ENCODE peak calls at places on chromosomes 1 and 21, in six cellular contexts. Y, R, H, X, D and P are unnamed samples.

GRCh38 chr1:166079276-166079675 is 87.5 kb downstream of the FAM78B start:
- DNase-seq in D (no peak), H (no peak), R (no peak), Y (no peak), X (no peak), P (no peak)

GRCh38 chr21:34688145-34688544 is 19.4 kb downstream of the CLIC6 start:
- DNase-seq in H (no peak), Y (peak), X (no peak), R (no peak), D (no peak), P (peak)

GRCh38 chr1:209554761-209555611 is 28.5 kb upstream of the CAMK1G start:
- DNase-seq in H (no peak), Y (no peak), D (no peak), X (no peak), R (no peak), P (no peak)

GRCh38 chr21:45971487-45972352 is 9.8 kb upstream of the COL6A1 start:
- DNase-seq in Y (no peak), R (peak), X (peak), H (no peak), D (no peak), P (no peak)

GRCh38 chr1:11052839-11053757 is 6.1 kb upstream of the MASP2 start:
- DNase-seq in R (no peak), D (no peak), X (no peak), Y (no peak), H (no peak), P (no peak)

GRCh38 chr1:180953291-180953747 is 40.6 kb downstream of the KIAA1614 start:
- DNase-seq in D (no peak), H (peak), Y (peak), R (no peak), X (no peak), P (peak)

GRCh38 chr1:158095737-158096335 is 84.9 kb upstream of the CD1D start:
- DNase-seq in R (peak), X (no peak), Y (peak), H (no peak), D (no peak), P (peak)

GRCh38 chr21:29005696-29006095 is 13.0 kb upstream of the LTN1 start:
- DNase-seq in H (no peak), X (no peak), R (peak), D (no peak), Y (no peak), P (no peak)

GRCh38 chr1:177044390-177044789 is 120.1 kb downstream of the ASTN1 start:
- DNase-seq in D (no peak), X (no peak), H (no peak), Y (no peak), R (no peak), P (no peak)

GRCh38 chr1:160083968-160084770 is 2.8 kb downstream of the KCNJ9 start:
- DNase-seq in R (no peak), Y (peak), X (peak), D (no peak), H (peak), P (no peak)

GRCh38 chr21:15249285-15249993 is 184.6 kb upstream of the NRIP1 start:
- DNase-seq in D (no peak), H (no peak), X (no peak), R (peak), Y (no peak), P (no peak)

GRCh38 chr21:29271927-29272333 is 26.8 kb upstream of the BACH1 start:
- DNase-seq in H (no peak), X (no peak), D (peak), R (no peak), Y (no peak), P (no peak)

GRCh38 chr1:212162635-212163034 is 122.6 kb upstream of the PPP2R5A start:
- DNase-seq in X (peak), Y (peak), H (no peak), R (peak), D (peak), P (peak)

GRCh38 chr1:203590559-203590958 is 36.1 kb upstream of the ATP2B4 start:
- DNase-seq in D (no peak), X (no peak), H (no peak), R (peak), Y (peak), P (no peak)

GRCh38 chr1:81113688-81114087 is 687.0 kb upstream of the ADGRL2 start:
- DNase-seq in X (no peak), D (peak), Y (peak), H (no peak), R (peak), P (no peak)

GRCh38 chr1:97069312-97069711 is 347.7 kb downstream of the PTBP2 start:
- DNase-seq in Y (no peak), X (no peak), H (no peak), D (no peak), R (no peak), P (no peak)

GRCh38 chr1:95229042-95229441 is 5.0 kb upstream of the RWDD3 start:
- DNase-seq in H (no peak), Y (no peak), R (no peak), X (no peak), D (no peak), P (no peak)

GRCh38 chr1:102970496-102971078 is 137.7 kb downstream of the COL11A1 start:
- DNase-seq in H (no peak), Y (peak), D (peak), R (peak), X (no peak), P (peak)

GRCh38 chr21:31198575-31198974 is 145.5 kb downstream of the TIAM1 start:
- DNase-seq in X (no peak), D (no peak), R (peak), Y (peak), H (no peak), P (peak)

GRCh38 chr1:180921386-180921785 is 8.7 kb downstream of the KIAA1614 start:
- DNase-seq in R (no peak), X (no peak), D (no peak), H (no peak), Y (no peak), P (no peak)

GRCh38 chr1:21638531-21639341 is 30.4 kb downstream of the RAP1GAP start:
- DNase-seq in H (peak), Y (peak), X (no peak), D (no peak), R (peak), P (peak)

GRCh38 chr1:65990161-65990560 is 197.5 kb downstream of the PDE4B start:
- DNase-seq in D (no peak), H (no peak), Y (no peak), R (no peak), X (no peak), P (no peak)

GRCh38 chr1:13864760-13865159 is 164.8 kb downstream of the PRDM2 start:
- DNase-seq in Y (no peak), H (no peak), D (no peak), X (no peak), R (no peak), P (no peak)

GRCh38 chr21:17406202-17406601 is 106.6 kb upstream of the CXADR start:
- DNase-seq in H (no peak), Y (peak), X (no peak), D (no peak), R (no peak), P (peak)

GRCh38 chr1:224632381-224632871 is 16.3 kb downstream of the CNIH3 start:
- DNase-seq in Y (no peak), H (no peak), R (peak), D (peak), X (no peak), P (no peak)

GRCh38 chr21:43015906-43016540 is 41.7 kb downstream of the PKNOX1 start:
- DNase-seq in X (no peak), H (no peak), R (no peak), Y (no peak), D (no peak), P (no peak)

GRCh38 chr1:184945678-184946412 is 28.5 kb downstream of the NIBAN1 start:
- DNase-seq in D (peak), H (no peak), R (peak), X (no peak), Y (no peak), P (peak)

GRCh38 chr1:16170283-16170673 is 14.4 kb upstream of the EPHA2 start:
- DNase-seq in Y (no peak), R (no peak), H (no peak), X (no peak), D (no peak), P (no peak)

GRCh38 chr1:15295676-15296075 is 48.7 kb downstream of the FHAD1 start:
- DNase-seq in H (no peak), R (peak), D (no peak), X (no peak), Y (peak), P (no peak)

GRCh38 chr1:203871114-203871875 is 9.9 kb downstream of the SNRPE start:
- DNase-seq in H (no peak), Y (peak), D (peak), R (peak), X (no peak), P (peak)

GRCh38 chr1:83827731-83828130 is 171.2 kb downstream of the TTLL7 start:
- DNase-seq in R (no peak), H (no peak), D (no peak), X (peak), Y (no peak), P (no peak)

DNA sequence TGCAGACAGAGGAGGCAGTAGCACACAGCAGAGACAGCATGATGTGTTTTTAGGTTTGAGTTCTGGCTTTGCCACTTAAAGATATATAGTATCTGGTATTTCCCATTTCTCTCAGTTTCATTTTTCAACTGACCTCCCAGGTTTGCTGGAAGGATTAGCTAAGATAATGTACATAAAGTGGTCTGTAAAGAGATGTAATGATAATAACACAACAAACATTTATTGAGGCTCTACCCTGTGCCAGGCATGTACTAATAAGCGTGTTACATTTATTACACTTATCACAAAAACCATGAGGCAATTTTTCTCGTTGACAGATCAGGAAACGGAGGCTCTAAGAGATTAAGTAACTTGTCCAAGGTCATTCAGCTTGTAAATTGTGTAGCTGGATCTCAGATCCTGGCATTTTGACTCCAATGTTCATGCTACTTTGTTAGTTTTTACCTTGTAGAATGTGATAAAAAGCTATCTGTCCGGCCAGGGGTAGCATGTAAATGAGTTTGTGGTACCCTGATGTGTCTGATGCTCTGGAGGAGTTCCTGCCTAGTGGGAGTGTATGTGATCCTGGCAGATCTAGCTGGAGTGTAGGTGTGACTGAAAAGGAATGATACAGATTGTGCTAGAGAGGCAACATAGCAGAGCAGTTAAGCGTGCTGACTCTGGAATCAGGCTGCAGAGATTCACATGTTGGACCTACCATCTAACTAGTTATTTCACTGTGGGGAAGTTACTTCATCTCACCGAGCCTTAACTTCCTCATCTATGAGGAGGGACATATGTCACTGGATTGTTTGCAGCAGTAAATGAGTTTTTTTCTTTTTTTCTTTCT is 146.6 kb downstream of the VPS13D start:
- DNase-seq in D (no peak), R (no peak), H (no peak), X (no peak), Y (no peak), P (no peak)
- TF ChIP-seq CTCF in D (peak), R (no peak), H (no peak), X (no peak), Y (no peak), P (no peak)

GRCh38 chr1:54375331-54376084 is 30.7 kb downstream of the SSBP3 start:
- DNase-seq in Y (no peak), D (no peak), H (no peak), X (peak), R (no peak), P (no peak)
- TF ChIP-seq CTCF in Y (no peak), D (no peak), H (no peak), X (peak), R (no peak), P (no peak)

DNA sequence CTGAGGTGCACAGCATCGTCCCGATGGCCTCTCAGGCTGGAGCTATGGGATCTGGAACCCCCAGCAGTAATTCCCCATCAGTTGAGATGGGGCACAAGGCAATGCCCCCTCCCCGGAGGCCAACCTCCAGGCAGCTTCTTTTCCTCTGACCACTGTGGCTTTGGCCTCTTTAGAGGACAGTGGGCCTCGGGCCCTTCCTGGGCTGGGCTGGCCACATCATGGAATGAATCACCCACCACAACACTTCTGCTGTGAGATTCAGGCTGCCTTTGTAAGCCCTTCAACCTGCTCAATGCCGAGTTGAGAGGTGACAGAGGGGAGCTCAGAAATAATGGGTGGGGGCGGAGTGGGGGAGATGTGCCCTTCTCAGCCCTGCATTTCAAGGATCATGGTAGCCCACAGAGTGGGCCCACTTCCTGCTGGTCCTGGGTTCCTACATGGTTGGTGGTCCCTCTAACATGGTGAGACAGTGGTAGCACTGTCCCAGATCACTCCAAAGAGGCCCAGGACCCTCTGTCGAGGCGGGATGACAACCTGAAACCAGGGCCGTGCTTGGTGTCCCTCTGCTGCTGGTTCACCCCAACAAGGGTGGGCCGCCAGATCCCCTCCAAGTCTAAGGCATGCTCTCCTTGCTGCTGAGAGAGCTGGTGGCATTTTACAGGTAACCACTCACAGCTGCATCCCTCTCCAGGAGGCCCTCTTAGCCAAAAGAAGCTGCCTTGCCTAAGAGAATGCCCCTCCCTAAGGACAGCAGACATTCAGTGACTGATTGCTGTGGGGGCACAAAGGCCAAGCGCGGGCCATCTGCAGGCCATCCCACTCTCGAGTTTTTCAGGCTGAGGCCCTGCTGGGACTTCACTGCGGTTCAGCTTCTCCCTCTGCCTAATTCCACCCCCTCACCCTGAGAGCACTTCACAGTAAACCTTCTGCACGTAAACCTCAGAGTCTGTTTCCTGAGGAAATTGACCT is 29.7 kb upstream of the EVA1B start:
- DNase-seq in D (no peak), X (no peak), H (no peak), Y (peak), R (peak), P (peak)
- TF ChIP-seq CTCF in D (no peak), X (no peak), H (no peak), Y (no peak), R (no peak), P (no peak)

GRCh38 chr1:50622259-50622658 is 199.0 kb upstream of the DMRTA2 start:
- DNase-seq in H (no peak), R (no peak), Y (no peak), X (no peak), D (no peak), P (no peak)

GRCh38 chr1:50615036-50615750 is 191.9 kb upstream of the DMRTA2 start:
- DNase-seq in R (no peak), D (no peak), H (no peak), X (no peak), Y (no peak), P (no peak)

DNA sequence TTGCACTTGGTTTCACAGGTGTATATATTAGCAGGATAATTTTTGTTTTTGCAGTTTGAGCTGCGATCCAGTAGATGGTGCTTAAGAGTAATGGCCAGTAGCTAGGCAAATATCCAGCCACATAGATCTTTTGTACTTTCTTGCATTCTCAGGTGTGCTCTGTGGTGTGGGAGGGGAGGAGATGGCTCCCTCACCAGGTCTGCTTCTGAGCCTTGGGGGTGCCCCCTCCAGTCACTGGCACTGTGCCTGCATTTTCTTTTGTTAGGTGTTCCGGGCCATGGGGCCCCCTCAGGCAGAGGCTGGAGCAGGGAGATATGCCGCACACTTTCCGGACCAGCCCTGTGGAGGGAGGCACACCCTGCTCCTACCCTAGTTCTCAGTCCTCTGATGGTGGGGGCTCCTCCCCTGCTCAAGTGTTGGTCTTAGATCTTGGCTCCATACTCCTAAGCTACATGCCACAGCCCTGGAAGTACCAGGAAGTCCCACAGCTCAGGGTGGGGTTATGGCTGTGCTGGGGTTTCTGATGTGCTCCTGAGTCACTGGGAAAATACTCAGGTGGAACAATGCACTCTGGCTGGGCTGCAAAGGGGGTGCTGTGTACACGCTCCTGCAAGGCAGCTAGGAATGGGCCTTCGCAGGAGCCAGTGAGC is 197.6 kb upstream of the DMRTA2 start:
- DNase-seq in H (no peak), D (no peak), X (no peak), R (peak), Y (peak), P (peak)
- TF ChIP-seq CTCF in H (no peak), D (peak), X (peak), R (peak), Y (peak), P (peak)

DNA sequence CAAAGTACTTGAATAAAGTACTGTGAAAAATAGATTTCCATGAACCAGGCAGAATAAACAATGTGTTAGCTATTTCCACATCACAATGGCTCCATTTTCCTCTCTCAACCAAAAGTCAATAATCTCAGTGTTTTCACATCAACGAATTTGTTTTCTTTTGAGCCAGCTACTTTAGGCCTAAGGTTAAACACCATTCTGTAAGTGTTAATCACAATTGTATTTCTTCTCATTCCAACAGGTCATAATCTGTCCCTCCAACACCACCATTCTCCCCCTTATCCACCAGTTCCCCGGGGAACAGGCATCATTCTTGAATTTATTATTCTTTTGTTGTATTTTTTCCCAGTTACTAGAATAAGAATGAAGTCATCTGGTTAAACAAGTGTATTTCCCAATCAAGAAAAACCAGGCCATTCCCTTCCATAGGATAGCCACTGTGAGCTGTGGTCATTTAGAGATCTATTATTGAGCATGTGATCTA is 66.2 kb upstream of the PALMD start:
- DNase-seq in D (no peak), Y (peak), X (no peak), R (no peak), H (no peak), P (peak)
- TF ChIP-seq CTCF in D (no peak), Y (no peak), X (no peak), R (no peak), H (no peak), P (no peak)

GRCh38 chr1:93324486-93325464 is 20.9 kb upstream of the DR1 start:
- DNase-seq in R (peak), X (no peak), Y (peak), D (peak), H (no peak), P (peak)
- TF ChIP-seq CTCF in R (no peak), X (no peak), Y (no peak), D (no peak), H (no peak), P (no peak)

DNA sequence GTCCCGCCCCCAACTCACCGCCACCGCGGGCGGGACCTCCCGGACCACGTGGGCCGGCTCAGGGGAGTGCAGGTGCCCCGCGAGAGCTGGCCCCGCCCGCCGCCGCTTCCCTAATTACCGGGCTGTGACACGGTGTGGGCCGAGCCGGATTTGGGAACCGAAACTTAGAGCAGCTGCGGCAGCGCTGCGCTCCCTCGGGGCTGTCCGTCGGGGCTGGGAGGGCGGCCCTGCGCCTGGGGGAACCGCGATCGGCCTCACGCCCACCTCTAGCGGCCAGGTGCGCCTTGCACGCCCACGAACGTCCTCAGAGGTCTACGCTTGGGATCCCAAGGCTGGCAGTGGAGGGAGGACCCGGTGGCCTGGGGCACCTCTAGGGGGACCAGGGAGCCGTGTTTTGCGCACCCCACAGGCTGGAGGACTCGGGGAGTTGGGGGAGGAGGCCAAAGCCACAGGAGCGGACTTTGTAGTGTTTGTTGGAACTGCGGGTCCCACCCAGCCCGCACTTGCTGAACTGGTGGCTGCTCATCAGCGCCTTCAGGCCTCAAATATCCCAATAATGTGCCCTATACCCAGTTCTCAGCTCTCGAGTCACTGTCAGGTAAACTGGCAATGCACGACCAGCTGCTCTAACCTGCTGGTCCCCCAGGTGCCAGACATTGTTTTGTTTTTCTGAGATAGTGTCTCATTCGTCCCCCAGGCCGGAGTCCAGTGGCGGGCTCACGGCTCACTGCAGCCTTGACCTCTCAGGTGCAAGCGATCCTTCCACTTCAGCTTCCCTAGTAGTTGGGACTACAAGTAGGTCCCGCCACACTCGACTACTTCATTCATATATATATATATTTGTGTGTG is 781 bp upstream of the NADK start:
- DNase-seq in X (peak), R (no peak), D (no peak), H (peak), Y (peak), P (peak)
- TF ChIP-seq CTCF in X (no peak), R (no peak), D (no peak), H (no peak), Y (no peak), P (no peak)